ENCODE peak calls at places on chromosomes 5 and 9, in ten cellular contexts. F is T1000, L is NT2/D1, G is anterior cingulate cortex, A is RKO, Q is bronchial epithelial cell, I is HEK293T, X is T-helper 2 cell, S is epithelial cell of proximal tubule, R is ACHN. B is an unnamed sample.

GRCh38 chr9:110048976-110049698 is 158.8 kb downstream of the C9orf152 start:
- DNase-seq in X (peak), R (peak), L (no peak), G (no peak), A (peak), S (no peak), I (peak), F (no peak), Q (peak), B (peak)

GRCh38 chr9:114643001-114643400 is 14.6 kb downstream of the TEX53 start:
- DNase-seq in L (no peak), G (no peak), I (no peak), A (no peak), X (no peak), Q (no peak), R (no peak), S (no peak), F (no peak), B (no peak)

GRCh38 chr5:131262953-131263541 is 806 bp upstream of the CDC42SE2 start:
- DNase-seq in F (no peak), Q (peak), S (no peak), L (no peak), I (no peak), X (peak), A (peak), R (peak), G (no peak), B (no peak)

GRCh38 chr5:181207214-181207959 is 2.4 kb upstream of the TRIM7 start:
- DNase-seq in G (no peak), A (peak), F (no peak), L (no peak), X (peak), S (no peak), Q (peak), R (peak), I (peak), B (peak)

GRCh38 chr5:42950466-42951168 is 89.5 kb downstream of the ANXA2R start:
- DNase-seq in F (peak), R (peak), Q (peak), I (no peak), G (no peak), L (peak), A (peak), X (peak), S (peak), B (peak)

GRCh38 chr9:133005221-133005760 is 25.5 kb upstream of the GTF3C5 start:
- DNase-seq in Q (no peak), I (no peak), R (no peak), L (no peak), F (no peak), G (no peak), X (no peak), A (no peak), S (no peak), B (peak)

GRCh38 chr9:123753011-123753410 is 176.9 kb downstream of the DENND1A start:
- DNase-seq in X (no peak), Q (no peak), I (no peak), F (no peak), A (no peak), G (no peak), S (no peak), L (no peak), R (no peak), B (no peak)

GRCh38 chr5:176658817-176659216 is 11.5 kb downstream of the TSPAN17 start:
- DNase-seq in G (no peak), A (no peak), X (peak), R (peak), F (no peak), L (no peak), I (no peak), Q (no peak), S (no peak), B (peak)

GRCh38 chr5:107516452-107517184 is 154.1 kb downstream of the EFNA5 start:
- DNase-seq in F (no peak), Q (no peak), R (no peak), G (no peak), I (no peak), A (no peak), L (no peak), S (no peak), X (no peak), B (no peak)

GRCh38 chr5:35332551-35332950 is 102.3 kb upstream of the PRLR start:
- DNase-seq in Q (no peak), A (no peak), S (no peak), I (no peak), X (no peak), F (no peak), L (no peak), R (no peak), G (no peak), B (no peak)

GRCh38 chr9:76576344-76576743 is 117.4 kb downstream of the GCNT1 start:
- DNase-seq in F (no peak), R (peak), Q (peak), L (no peak), A (peak), I (no peak), X (peak), G (no peak), S (no peak), B (peak)

GRCh38 chr9:109771084-109771483 is 8.9 kb upstream of the PALM2AKAP2 start:
- DNase-seq in Q (peak), L (peak), R (peak), I (no peak), X (no peak), G (no peak), S (no peak), A (no peak), F (no peak), B (no peak)